ENCODE peak calls at places on chromosomes 4 and X, in five cellular contexts. L is DMS153, N is endothelial cell, Y is fibroblast of the conjunctiva, T is AG09319. D is an unnamed sample.

GRCh38 chr4:30696195-30696594 is 24.0 kb upstream of the PCDH7 start:
- DNase-seq in L (no peak), N (no peak), Y (no peak), T (no peak), D (no peak)

GRCh38 chr4:40223343-40223742 is 26.5 kb downstream of the RHOH start:
- DNase-seq in L (no peak), N (no peak), Y (no peak), T (no peak), D (no peak)

GRCh38 chr4:138576684-138577083 is 334.5 kb upstream of the SLC7A11 start:
- DNase-seq in L (no peak), N (peak; percentile 10), Y (peak; percentile 40), T (peak; percentile 16), D (no peak)

GRCh38 chr4:166146806-166147540 is 273.9 kb downstream of the TLL1 start:
- DNase-seq in L (no peak), N (no peak), Y (no peak), T (no peak), D (no peak)

GRCh38 chr4:142547974-142548373 is 298.1 kb downstream of the INPP4B start:
- DNase-seq in L (no peak), N (no peak), Y (no peak), T (no peak), D (no peak)

GRCh38 chr4:16116493-16116990 is 32.7 kb upstream of the PROM1 start:
- DNase-seq in L (peak; percentile 69), N (no peak), Y (no peak), T (no peak), D (peak; percentile 46)

GRCh38 chrX:151901821-151902220 is 10.9 kb upstream of the MAGEA4 start:
- DNase-seq in L (no peak), N (no peak), Y (no peak), T (no peak), D (no peak)

GRCh38 chr4:148415500-148415899 is 26.7 kb downstream of the NR3C2 start:
- DNase-seq in L (no peak), N (no peak), Y (no peak), T (no peak), D (no peak)

GRCh38 chr4:53478671-53479456 is 101.4 kb downstream of the FIP1L1 start:
- DNase-seq in L (no peak), N (no peak), Y (peak; percentile 83), T (peak; percentile 57), D (no peak)

GRCh38 chr4:78665216-78665615 is 110.9 kb upstream of the BMP2K start:
- DNase-seq in L (no peak), N (no peak), Y (no peak), T (no peak), D (no peak)

GRCh38 chr4:65033899-65034298 is 624.6 kb upstream of the TECRL start:
- DNase-seq in L (no peak), N (no peak), Y (no peak), T (no peak), D (no peak)

D was measured in NCI-H774.